ENCODE peak calls at places on chromosomes 1 and 21, in ten cellular contexts. One of them, this sample, is unnamed. For H3K27me3, the result is how much of the 10 kb centered on the place peaks cover.

GRCh38 chr1:247924868-247925267 is at the start of gene OR2AJ1:
- DNase-seq in colonic mucosa: no peak
- DNase-seq in heart right ventricle: no peak
- DNase-seq in AG04450: no peak
- DNase-seq in body of pancreas: no peak
- DNase-seq in adrenal gland: no peak
- DNase-seq in spleen: no peak
- DNase-seq in ovary: no peak
- DNase-seq in psoas muscle: no peak
- DNase-seq in pancreas: no peak
- DNase-seq in this sample: no peak

GRCh38 chr1:47547753-47548152 is 109.9 kb downstream of the FOXD2 start:
- DNase-seq in heart right ventricle: no peak
- DNase-seq in ovary: no peak
- DNase-seq in pancreas: no peak
- DNase-seq in body of pancreas: no peak
- DNase-seq in spleen: no peak
- DNase-seq in colonic mucosa: no peak
- DNase-seq in AG04450: no peak
- DNase-seq in adrenal gland: no peak
- DNase-seq in psoas muscle: no peak
- DNase-seq in this sample: no peak

GRCh38 chr1:2955652-2956051 is 65.6 kb upstream of the ACTRT2 start:
- DNase-seq in spleen: peak
- DNase-seq in pancreas: no peak
- DNase-seq in body of pancreas: no peak
- DNase-seq in adrenal gland: no peak
- DNase-seq in ovary: no peak
- DNase-seq in AG04450: no peak
- DNase-seq in colonic mucosa: no peak
- DNase-seq in heart right ventricle: no peak
- DNase-seq in psoas muscle: no peak
- DNase-seq in this sample: no peak

GRCh38 chr1:207049054-207049453 is 2.0 kb downstream of the YOD1 start:
- DNase-seq in pancreas: no peak
- DNase-seq in AG04450: no peak
- DNase-seq in adrenal gland: no peak
- DNase-seq in ovary: no peak
- DNase-seq in body of pancreas: no peak
- DNase-seq in heart right ventricle: no peak
- DNase-seq in spleen: no peak
- DNase-seq in psoas muscle: no peak
- DNase-seq in colonic mucosa: no peak
- DNase-seq in this sample: no peak

GRCh38 chr21:45032332-45032731 is 42.0 kb upstream of the ADARB1 start:
- DNase-seq in AG04450: no peak
- DNase-seq in pancreas: no peak
- DNase-seq in spleen: no peak
- DNase-seq in colonic mucosa: no peak
- DNase-seq in body of pancreas: no peak
- DNase-seq in ovary: no peak
- DNase-seq in heart right ventricle: no peak
- DNase-seq in adrenal gland: peak
- DNase-seq in psoas muscle: no peak
- DNase-seq in this sample: no peak

GRCh38 chr1:9413143-9413876 is 120.6 kb downstream of the SPSB1 start:
- DNase-seq in ovary: peak
- DNase-seq in adrenal gland: peak
- DNase-seq in body of pancreas: peak
- DNase-seq in psoas muscle: peak
- DNase-seq in colonic mucosa: peak
- DNase-seq in AG04450: peak
- DNase-seq in pancreas: peak
- DNase-seq in heart right ventricle: peak
- DNase-seq in spleen: peak
- DNase-seq in this sample: peak

GRCh38 chr1:85554630-85555327 is 25.8 kb upstream of the CCN1 start:
- DNase-seq in adrenal gland: no peak
- DNase-seq in psoas muscle: no peak
- DNase-seq in AG04450: no peak
- DNase-seq in colonic mucosa: no peak
- DNase-seq in heart right ventricle: no peak
- DNase-seq in ovary: no peak
- DNase-seq in spleen: no peak
- DNase-seq in body of pancreas: no peak
- DNase-seq in pancreas: no peak
- DNase-seq in this sample: no peak

GRCh38 chr1:2629627-2630497 is 3.0 kb downstream of the MMEL1 start:
- DNase-seq in adrenal gland: no peak
- DNase-seq in heart right ventricle: no peak
- DNase-seq in spleen: peak
- DNase-seq in ovary: no peak
- DNase-seq in psoas muscle: no peak
- DNase-seq in AG04450: no peak
- DNase-seq in body of pancreas: no peak
- DNase-seq in pancreas: no peak
- DNase-seq in colonic mucosa: no peak
- DNase-seq in this sample: no peak

GRCh38 chr21:35170244-35170756 is 121.2 kb upstream of the RUNX1 start:
- DNase-seq in heart right ventricle: no peak
- DNase-seq in spleen: no peak
- DNase-seq in AG04450: no peak
- DNase-seq in colonic mucosa: no peak
- DNase-seq in adrenal gland: no peak
- DNase-seq in pancreas: no peak
- DNase-seq in body of pancreas: no peak
- DNase-seq in psoas muscle: no peak
- DNase-seq in ovary: no peak
- DNase-seq in this sample: no peak

GRCh38 chr1:150762559-150762958 is 3.0 kb downstream of the CTSS start:
- DNase-seq in ovary: no peak
- DNase-seq in psoas muscle: no peak
- DNase-seq in spleen: no peak
- DNase-seq in heart right ventricle: no peak
- DNase-seq in adrenal gland: no peak
- DNase-seq in colonic mucosa: no peak
- DNase-seq in AG04450: no peak
- DNase-seq in pancreas: no peak
- DNase-seq in body of pancreas: no peak
- DNase-seq in this sample: no peak

GRCh38 chr1:101219919-101220695 is 16.7 kb upstream of the S1PR1 start:
- DNase-seq in spleen: no peak
- DNase-seq in ovary: no peak
- DNase-seq in psoas muscle: no peak
- DNase-seq in AG04450: no peak
- DNase-seq in pancreas: no peak
- DNase-seq in colonic mucosa: no peak
- DNase-seq in heart right ventricle: peak
- DNase-seq in body of pancreas: no peak
- DNase-seq in adrenal gland: no peak
- DNase-seq in this sample: no peak

GRCh38 chr1:39827201-39827600 is 38.5 kb upstream of the BMP8B start:
- DNase-seq in adrenal gland: no peak
- DNase-seq in colonic mucosa: peak
- DNase-seq in psoas muscle: no peak
- DNase-seq in heart right ventricle: no peak
- DNase-seq in AG04450: no peak
- DNase-seq in spleen: no peak
- DNase-seq in ovary: no peak
- DNase-seq in pancreas: no peak
- DNase-seq in body of pancreas: no peak
- DNase-seq in this sample: no peak

GRCh38 chr1:195130598-195130997 is 1477.6 kb downstream of the KCNT2 start:
- DNase-seq in psoas muscle: no peak
- DNase-seq in ovary: no peak
- DNase-seq in adrenal gland: no peak
- DNase-seq in heart right ventricle: no peak
- DNase-seq in spleen: no peak
- DNase-seq in body of pancreas: no peak
- DNase-seq in pancreas: no peak
- DNase-seq in AG04450: no peak
- DNase-seq in colonic mucosa: no peak
- DNase-seq in this sample: no peak

GRCh38 chr1:161962094-161962887 is 61.4 kb downstream of the OLFML2B start:
- DNase-seq in ovary: no peak
- DNase-seq in pancreas: no peak
- DNase-seq in colonic mucosa: no peak
- DNase-seq in adrenal gland: no peak
- DNase-seq in psoas muscle: no peak
- DNase-seq in AG04450: peak
- DNase-seq in spleen: no peak
- DNase-seq in body of pancreas: no peak
- DNase-seq in heart right ventricle: no peak
- DNase-seq in this sample: peak

DNA sequence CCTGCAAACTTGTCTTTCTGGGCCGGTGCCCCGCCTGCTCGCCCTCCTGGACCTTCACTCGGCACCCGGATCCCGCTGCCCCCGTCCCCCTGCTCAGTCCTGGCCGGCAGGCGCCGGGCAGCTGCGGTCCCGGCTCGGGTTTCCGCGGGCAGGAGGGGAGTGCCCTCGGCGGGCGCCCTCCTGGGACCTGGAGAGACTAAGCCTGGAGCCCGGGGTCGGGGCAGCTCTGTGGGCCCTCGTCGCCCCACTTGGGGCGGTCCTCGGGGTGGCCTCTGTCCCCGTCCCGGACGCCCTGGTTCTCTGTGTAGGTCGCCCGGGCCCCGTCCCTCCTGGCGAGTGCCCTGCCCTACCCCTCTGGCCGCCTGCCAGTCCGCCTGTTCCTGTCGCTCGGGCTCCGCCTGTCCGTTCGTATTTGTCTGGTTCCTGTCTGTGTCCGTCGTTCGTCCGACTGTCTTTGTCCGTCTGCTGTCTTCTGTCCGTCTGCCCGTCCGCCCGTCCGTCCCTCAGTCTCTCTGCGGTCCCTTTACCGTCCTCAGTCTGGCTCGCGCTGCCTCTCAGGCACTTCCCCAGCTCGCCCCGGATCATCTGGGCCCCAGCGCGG is 492 bp downstream of the SERINC2 start:
- DNase-seq in spleen: peak
- DNase-seq in psoas muscle: peak
- DNase-seq in pancreas: peak
- DNase-seq in ovary: peak
- DNase-seq in colonic mucosa: peak
- DNase-seq in heart right ventricle: peak
- DNase-seq in AG04450: no peak
- DNase-seq in body of pancreas: peak
- DNase-seq in adrenal gland: peak
- DNase-seq in this sample: peak
- H3K27ac ChIP-seq in spleen: peak
- H3K27ac ChIP-seq in psoas muscle: peak
- H3K27ac ChIP-seq in pancreas: peak
- H3K27ac ChIP-seq in ovary: no peak
- H3K27ac ChIP-seq in colonic mucosa: peak
- H3K27ac ChIP-seq in heart right ventricle: no peak
- H3K27ac ChIP-seq in AG04450: no peak
- H3K27ac ChIP-seq in body of pancreas: peak
- H3K27ac ChIP-seq in adrenal gland: no peak
- H3K27ac ChIP-seq in this sample: no peak

GRCh38 chr1:240567066-240567465 is 44.9 kb downstream of the GREM2 start:
- DNase-seq in AG04450: no peak
- DNase-seq in psoas muscle: no peak
- DNase-seq in pancreas: no peak
- DNase-seq in body of pancreas: no peak
- DNase-seq in heart right ventricle: no peak
- DNase-seq in adrenal gland: no peak
- DNase-seq in spleen: no peak
- DNase-seq in ovary: no peak
- DNase-seq in colonic mucosa: no peak
- DNase-seq in this sample: no peak
- TF ChIP-seq CTCF in AG04450: no peak
- TF ChIP-seq CTCF in psoas muscle: no peak
- TF ChIP-seq CTCF in pancreas: no peak
- TF ChIP-seq CTCF in body of pancreas: no peak
- TF ChIP-seq CTCF in heart right ventricle: no peak
- TF ChIP-seq CTCF in adrenal gland: no peak
- TF ChIP-seq CTCF in spleen: no peak
- TF ChIP-seq CTCF in ovary: no peak
- TF ChIP-seq CTCF in colonic mucosa: no peak
- TF ChIP-seq CTCF in this sample: no peak

GRCh38 chr1:30892671-30893073 is 15.9 kb downstream of the SDC3 start:
- DNase-seq in body of pancreas: no peak
- DNase-seq in spleen: no peak
- DNase-seq in adrenal gland: peak
- DNase-seq in psoas muscle: no peak
- DNase-seq in ovary: no peak
- DNase-seq in colonic mucosa: no peak
- DNase-seq in pancreas: no peak
- DNase-seq in heart right ventricle: no peak
- DNase-seq in AG04450: no peak
- DNase-seq in this sample: no peak

GRCh38 chr1:30893776-30894507 is 14.6 kb downstream of the SDC3 start:
- DNase-seq in psoas muscle: no peak
- DNase-seq in spleen: no peak
- DNase-seq in body of pancreas: no peak
- DNase-seq in AG04450: no peak
- DNase-seq in colonic mucosa: no peak
- DNase-seq in ovary: no peak
- DNase-seq in heart right ventricle: no peak
- DNase-seq in adrenal gland: peak
- DNase-seq in pancreas: no peak
- DNase-seq in this sample: no peak

GRCh38 chr1:30895942-30896660 is 12.5 kb downstream of the SDC3 start:
- DNase-seq in adrenal gland: no peak
- DNase-seq in colonic mucosa: no peak
- DNase-seq in psoas muscle: no peak
- DNase-seq in spleen: no peak
- DNase-seq in AG04450: no peak
- DNase-seq in heart right ventricle: no peak
- DNase-seq in body of pancreas: no peak
- DNase-seq in pancreas: no peak
- DNase-seq in ovary: no peak
- DNase-seq in this sample: peak

GRCh38 chr1:30895382-30895941 is 13.1 kb downstream of the SDC3 start:
- DNase-seq in psoas muscle: no peak
- DNase-seq in AG04450: no peak
- DNase-seq in colonic mucosa: no peak
- DNase-seq in heart right ventricle: no peak
- DNase-seq in ovary: no peak
- DNase-seq in body of pancreas: no peak
- DNase-seq in adrenal gland: no peak
- DNase-seq in pancreas: no peak
- DNase-seq in spleen: no peak
- DNase-seq in this sample: peak

GRCh38 chr1:30894508-30894973 is 14.0 kb downstream of the SDC3 start:
- DNase-seq in psoas muscle: no peak
- DNase-seq in body of pancreas: no peak
- DNase-seq in spleen: no peak
- DNase-seq in ovary: no peak
- DNase-seq in pancreas: no peak
- DNase-seq in heart right ventricle: no peak
- DNase-seq in adrenal gland: no peak
- DNase-seq in colonic mucosa: no peak
- DNase-seq in AG04450: no peak
- DNase-seq in this sample: no peak
- H3K27me3 ChIP-seq in psoas muscle: under half
- H3K27me3 ChIP-seq in body of pancreas: under half
- H3K27me3 ChIP-seq in spleen: under half
- H3K27me3 ChIP-seq in ovary: under half
- H3K27me3 ChIP-seq in pancreas: under half
- H3K27me3 ChIP-seq in heart right ventricle: under half
- H3K27me3 ChIP-seq in adrenal gland: under half
- H3K27me3 ChIP-seq in colonic mucosa: under half
- H3K27me3 ChIP-seq in AG04450: under half
- H3K27me3 ChIP-seq in this sample: under half

GRCh38 chr1:205541161-205541886 is 36.9 kb downstream of the CDK18 start:
- DNase-seq in colonic mucosa: peak
- DNase-seq in ovary: no peak
- DNase-seq in body of pancreas: no peak
- DNase-seq in spleen: no peak
- DNase-seq in AG04450: no peak
- DNase-seq in heart right ventricle: no peak
- DNase-seq in adrenal gland: no peak
- DNase-seq in pancreas: no peak
- DNase-seq in psoas muscle: peak
- DNase-seq in this sample: no peak
- H3K27ac ChIP-seq in colonic mucosa: no peak
- H3K27ac ChIP-seq in ovary: no peak
- H3K27ac ChIP-seq in body of pancreas: no peak
- H3K27ac ChIP-seq in spleen: no peak
- H3K27ac ChIP-seq in AG04450: no peak
- H3K27ac ChIP-seq in heart right ventricle: no peak
- H3K27ac ChIP-seq in adrenal gland: no peak
- H3K27ac ChIP-seq in pancreas: no peak
- H3K27ac ChIP-seq in psoas muscle: no peak
- H3K27ac ChIP-seq in this sample: no peak

This sample was measured in cardiac muscle cell.